ENCODE peak calls at places on chromosomes 16 and 17, in seven cellular contexts. D is suprapubic skin, R is body of pancreas, Q is GM12891, Y is heart left ventricle, I is GM12892, H is ovary. F is an unnamed sample.

GRCh38 chr17:59607817-59608403 is 11.8 kb upstream of the CLTC start:
- DNase-seq in D (no peak), R (peak), Q (no peak), Y (no peak), I (no peak), H (no peak), F (no peak)

GRCh38 chr16:25692734-25693508 is 1.2 kb downstream of the HS3ST4 start:
- DNase-seq in D (no peak), R (no peak), Q (peak), Y (no peak), I (no peak), H (no peak), F (no peak)

GRCh38 chr16:75218256-75219076 is at the start of gene CTRB1:
- DNase-seq in D (no peak), R (peak), Q (no peak), Y (no peak), I (peak), H (no peak), F (no peak)

GRCh38 chr17:57735707-57736106 is 9.4 kb downstream of the CCDC182 start:
- DNase-seq in D (no peak), R (no peak), Q (no peak), Y (no peak), I (no peak), H (no peak), F (peak)

GRCh38 chr17:66777689-66778225 is 57.2 kb upstream of the CACNG5 start:
- DNase-seq in D (peak), R (no peak), Q (no peak), Y (no peak), I (no peak), H (no peak), F (no peak)

GRCh38 chr16:71358464-71359031 is at the start of gene CALB2:
- DNase-seq in D (peak), R (peak), Q (peak), Y (peak), I (peak), H (peak), F (peak)

GRCh38 chr17:46940692-46941404 is 17.9 kb downstream of the GOSR2 start:
- DNase-seq in D (no peak), R (peak), Q (peak), Y (peak), I (peak), H (peak), F (peak)

GRCh38 chr16:47984669-47985068 is 171.1 kb downstream of the ABCC12 start:
- DNase-seq in D (no peak), R (no peak), Q (no peak), Y (no peak), I (no peak), H (no peak), F (no peak)

GRCh38 chr17:32998111-32998892 is 6.7 kb downstream of the SPACA3 start:
- DNase-seq in D (peak), R (peak), Q (peak), Y (peak), I (peak), H (peak), F (peak)

GRCh38 chr17:76275382-76276068 is 10.4 kb downstream of the UBALD2 start:
- DNase-seq in D (no peak), R (no peak), Q (no peak), Y (no peak), I (no peak), H (no peak), F (no peak)

GRCh38 chr17:8488931-8489330 is 53.2 kb downstream of the NDEL1 start:
- DNase-seq in D (no peak), R (peak), Q (no peak), Y (peak), I (no peak), H (no peak), F (peak)

GRCh38 chr17:14228903-14229302 is 7.8 kb downstream of the CDRT15 start:
- DNase-seq in D (no peak), R (no peak), Q (no peak), Y (no peak), I (no peak), H (no peak), F (no peak)

GRCh38 chr17:7217113-7217987 is 2.3 kb downstream of the DLG4 start:
- DNase-seq in D (no peak), R (peak), Q (no peak), Y (peak), I (no peak), H (peak), F (peak)

GRCh38 chr17:29572691-29573557 is 4.4 kb downstream of the TP53I13 start:
- DNase-seq in D (peak), R (peak), Q (peak), Y (peak), I (no peak), H (peak), F (no peak)

GRCh38 chr16:6684076-6684673 is 648.5 kb upstream of the RBFOX1 start:
- DNase-seq in D (no peak), R (peak), Q (peak), Y (no peak), I (no peak), H (no peak), F (peak)

GRCh38 chr17:58121925-58122324 is 26.3 kb upstream of the OR4D1 start:
- DNase-seq in D (no peak), R (no peak), Q (peak), Y (no peak), I (no peak), H (no peak), F (peak)

GRCh38 chr17:81866440-81867122 is 4.6 kb downstream of the ARHGDIA start:
- DNase-seq in D (no peak), R (no peak), Q (no peak), Y (no peak), I (no peak), H (no peak), F (no peak)

GRCh38 chr16:67202956-67203493 is 4.1 kb downstream of the ELMO3 start:
- DNase-seq in D (no peak), R (no peak), Q (no peak), Y (no peak), I (no peak), H (no peak), F (no peak)

GRCh38 chr16:68013440-68013839 is 2.3 kb downstream of the DPEP2NB start:
- DNase-seq in D (no peak), R (no peak), Q (no peak), Y (no peak), I (no peak), H (no peak), F (no peak)

GRCh38 chr16:59249049-59249448 is 514.9 kb upstream of the GOT2 start:
- DNase-seq in D (no peak), R (no peak), Q (no peak), Y (no peak), I (no peak), H (no peak), F (no peak)

GRCh38 chr17:4368341-4368740 is 1.9 kb upstream of the UBE2G1 start:
- DNase-seq in D (peak), R (no peak), Q (no peak), Y (no peak), I (no peak), H (no peak), F (no peak)

GRCh38 chr16:57815987-57816745 is 13.9 kb upstream of the KIFC3 start:
- DNase-seq in D (peak), R (peak), Q (no peak), Y (peak), I (no peak), H (peak), F (peak)

GRCh38 chr16:29995911-29996772 is at the start of gene INO80E:
- DNase-seq in D (peak), R (peak), Q (peak), Y (peak), I (peak), H (peak), F (peak)
- TF ChIP-seq POLR2A in D (no peak), R (peak), Q (peak), Y (no peak), I (peak), H (peak), F (peak)

DNA sequence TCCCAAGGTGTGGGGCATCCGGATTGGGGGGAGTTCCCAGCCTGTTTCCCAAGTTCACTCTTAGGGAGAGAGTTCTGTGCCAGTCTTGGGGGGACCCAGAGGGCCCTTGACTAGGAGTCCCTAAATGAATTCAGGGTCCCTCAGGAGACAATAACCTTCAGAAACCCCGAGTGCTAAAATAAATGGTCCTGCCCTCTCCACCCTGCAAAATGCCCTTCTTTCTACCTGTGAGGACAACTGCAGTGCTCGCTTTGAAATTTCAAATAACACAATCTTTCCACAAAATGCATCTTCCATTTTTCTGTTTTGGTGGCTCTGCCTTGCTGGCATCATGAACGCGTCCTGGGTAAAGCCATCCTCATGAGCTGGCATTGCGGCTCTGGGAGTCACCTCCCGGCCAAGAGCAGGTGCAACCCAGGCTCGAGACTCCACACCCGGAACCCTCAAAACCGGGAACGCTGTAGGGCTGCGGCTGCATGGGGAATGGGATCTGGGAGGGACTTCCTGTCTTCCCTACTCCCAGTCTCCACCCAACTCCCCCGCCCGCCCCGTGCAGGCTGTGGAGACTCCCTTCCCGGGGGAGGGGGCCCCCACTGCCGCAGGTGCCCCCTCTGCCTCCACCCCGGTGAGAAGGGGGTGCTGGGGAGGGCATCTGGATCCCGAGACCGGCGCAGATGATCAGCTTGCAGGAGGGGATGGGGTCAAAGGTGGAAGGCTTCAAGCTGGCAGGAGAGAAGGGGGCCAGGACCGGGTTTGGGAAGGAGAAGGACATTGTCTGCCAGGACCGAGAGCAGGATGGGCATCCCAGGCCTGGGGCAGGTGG is at the start of gene ZNF205:
- DNase-seq in D (peak), R (peak), Q (no peak), Y (peak), I (peak), H (peak), F (peak)
- TF ChIP-seq POLR2A in D (no peak), R (peak), Q (no peak), Y (no peak), I (no peak), H (no peak), F (peak)

DNA sequence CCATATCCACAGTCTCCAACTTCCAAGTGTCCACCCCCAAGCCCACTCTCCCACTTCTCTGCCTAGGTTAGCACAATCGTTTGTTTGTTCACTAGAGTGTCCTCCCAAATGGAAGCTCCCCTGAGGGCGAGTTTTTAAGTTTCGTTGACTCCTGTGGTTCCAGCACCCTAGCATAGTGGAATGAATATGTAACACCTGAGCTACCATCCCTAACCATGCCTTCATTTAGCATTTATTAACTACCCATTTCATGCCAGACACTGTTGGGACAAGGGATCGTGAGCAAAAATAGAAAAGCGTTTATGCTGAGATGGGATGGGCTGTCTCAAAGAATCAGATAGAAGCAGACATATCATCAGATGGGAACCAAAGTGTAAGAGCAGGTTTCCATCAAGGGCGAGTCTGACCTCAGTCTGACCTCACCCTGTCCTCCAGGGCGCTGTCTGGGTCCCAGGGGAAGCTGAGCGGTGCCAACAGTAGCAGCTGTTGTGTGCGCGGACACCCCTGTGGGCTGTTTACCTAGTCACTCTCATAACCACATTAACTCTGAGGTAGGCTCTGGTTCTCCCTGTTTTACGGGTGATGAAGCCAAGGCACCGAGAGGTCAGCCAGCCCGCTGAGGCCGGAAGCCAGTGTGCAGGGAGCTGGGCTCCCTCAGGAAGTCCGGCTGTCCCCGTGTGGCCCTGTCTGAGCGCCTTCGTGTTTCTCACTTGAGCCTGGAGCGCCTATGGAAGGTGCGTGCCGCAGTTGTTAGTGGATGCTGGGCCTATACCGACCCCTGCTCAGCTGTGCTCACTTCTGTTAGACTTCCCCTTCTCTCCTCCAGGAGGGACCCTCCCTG is 6.2 kb downstream of the CNP start:
- DNase-seq in D (no peak), R (peak), Q (no peak), Y (peak), I (no peak), H (peak), F (no peak)
- TF ChIP-seq POLR2A in D (no peak), R (no peak), Q (peak), Y (no peak), I (no peak), H (no peak), F (no peak)

GRCh38 chr17:78175643-78175981 is 7.2 kb downstream of the SYNGR2 start:
- DNase-seq in D (no peak), R (no peak), Q (no peak), Y (no peak), I (no peak), H (no peak), F (no peak)

GRCh38 chr17:78174870-78175642 is 6.7 kb downstream of the SYNGR2 start:
- DNase-seq in D (no peak), R (peak), Q (no peak), Y (no peak), I (no peak), H (no peak), F (no peak)

GRCh38 chr17:78179372-78179771 is 7.5 kb downstream of the TK1 start:
- DNase-seq in D (peak), R (no peak), Q (no peak), Y (no peak), I (no peak), H (peak), F (no peak)

GRCh38 chr17:78174332-78174869 is 6.0 kb downstream of the SYNGR2 start:
- DNase-seq in D (peak), R (peak), Q (no peak), Y (peak), I (no peak), H (peak), F (no peak)

DNA sequence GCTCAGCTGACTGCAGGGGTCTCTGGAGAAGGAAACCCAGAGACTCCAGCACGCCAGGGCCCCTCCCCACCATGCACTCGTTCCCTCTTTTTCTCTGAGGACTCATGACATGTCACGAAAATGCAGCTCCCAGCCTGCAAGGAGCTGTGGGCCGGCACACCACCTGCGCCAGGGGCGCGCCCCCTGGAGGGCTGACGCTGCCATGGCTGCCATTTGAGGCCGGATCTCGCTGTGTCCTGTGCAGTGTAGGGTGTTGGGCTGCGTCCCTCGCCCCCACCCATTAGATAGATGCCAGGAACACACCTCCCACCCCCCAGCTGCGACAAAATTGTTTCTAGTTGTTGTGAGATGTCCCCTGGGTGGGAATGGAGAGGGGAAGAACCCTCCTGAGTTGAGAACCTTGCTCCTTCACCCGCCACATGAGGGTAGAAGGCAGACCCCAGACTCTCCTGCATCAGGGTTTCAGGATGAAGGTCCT is 8.2 kb downstream of the SYNGR2 start:
- DNase-seq in D (peak), R (peak), Q (peak), Y (peak), I (peak), H (peak), F (no peak)
- TF ChIP-seq POLR2A in D (no peak), R (no peak), Q (peak), Y (no peak), I (no peak), H (no peak), F (no peak)

GRCh38 chr16:28924399-28924761 is 658 bp downstream of the RABEP2 start:
- DNase-seq in D (no peak), R (no peak), Q (no peak), Y (no peak), I (no peak), H (no peak), F (no peak)
- TF ChIP-seq POLR2A in D (no peak), R (peak), Q (no peak), Y (no peak), I (no peak), H (no peak), F (no peak)

GRCh38 chr17:42458497-42459255 is at the start of gene ATP6V0A1:
- DNase-seq in D (peak), R (peak), Q (peak), Y (peak), I (peak), H (peak), F (peak)
- TF ChIP-seq POLR2A in D (peak), R (peak), Q (peak), Y (no peak), I (peak), H (peak), F (peak)

F was measured in H54.